ENCODE peak calls at places on chromosomes 13 and 19, in ten cellular contexts. U is activated B cell treated with CpG ODN at 0.5 μM for 24 hours, R is stomach, B is fibroblast of lung, T is nephron progenitor cell, S is AG09309, J is AG10803, V is breast epithelium, A is left ventricle myocardium inferior, Y is coronary artery. W is an unnamed sample.

GRCh38 chr19:45403781-45404556 is 900 bp downstream of the PPP1R13L start:
- DNase-seq in R (peak), B (no peak), U (peak), S (no peak), J (peak), Y (no peak), A (peak), T (peak), V (peak), W (peak)

GRCh38 chr13:110554227-110554836 is 7.2 kb downstream of the RAB20 start:
- DNase-seq in A (no peak), U (no peak), R (no peak), Y (no peak), B (no peak), T (no peak), S (no peak), J (no peak), V (no peak), W (no peak)

GRCh38 chr13:98664924-98665637 is 87.4 kb downstream of the SLC15A1 start:
- DNase-seq in S (no peak), U (no peak), T (no peak), V (no peak), Y (no peak), R (no peak), J (no peak), B (no peak), A (no peak), W (no peak)

GRCh38 chr19:39405261-39405912 is 1.3 kb upstream of the ZFP36 start:
- DNase-seq in A (no peak), T (no peak), Y (no peak), V (no peak), S (no peak), U (no peak), J (no peak), R (no peak), B (no peak), W (no peak)

GRCh38 chr19:14081797-14082674 is 3.5 kb downstream of the C19orf67 start:
- DNase-seq in A (peak), U (no peak), B (no peak), J (peak), Y (no peak), R (peak), S (no peak), V (peak), T (no peak), W (no peak)

GRCh38 chr13:47813683-47814082 is 187.4 kb downstream of the SUCLA2 start:
- DNase-seq in U (no peak), S (no peak), J (no peak), T (no peak), Y (no peak), R (no peak), B (no peak), A (no peak), V (no peak), W (no peak)

GRCh38 chr13:98813993-98814392 is 61.5 kb upstream of the SLC15A1 start:
- DNase-seq in U (no peak), Y (no peak), T (no peak), S (no peak), A (no peak), J (no peak), V (no peak), R (no peak), B (peak), W (no peak)

GRCh38 chr13:38872693-38873092 is 117.9 kb downstream of the STOML3 start:
- DNase-seq in J (peak), A (no peak), T (peak), V (no peak), B (peak), U (no peak), Y (no peak), R (no peak), S (no peak), W (peak)

GRCh38 chr19:10852098-10852800 is 4.0 kb downstream of the C19orf38 start:
- DNase-seq in S (peak), U (no peak), T (no peak), V (no peak), B (peak), Y (no peak), J (peak), R (no peak), A (no peak), W (no peak)

GRCh38 chr19:33201886-33202545 is 7.9 kb downstream of the LRP3 start:
- DNase-seq in V (no peak), S (no peak), U (no peak), A (no peak), T (no peak), B (no peak), R (no peak), J (no peak), Y (no peak), W (no peak)

GRCh38 chr19:38728752-38729541 is 15.3 kb downstream of the CAPN12 start:
- DNase-seq in B (no peak), T (no peak), Y (no peak), S (no peak), A (peak), R (no peak), J (no peak), U (no peak), V (no peak), W (no peak)

GRCh38 chr13:47277774-47278173 is 380.9 kb upstream of the HTR2A start:
- DNase-seq in S (no peak), V (no peak), R (no peak), A (no peak), J (peak), U (no peak), T (no peak), Y (no peak), B (peak), W (no peak)

GRCh38 chr13:35210234-35210633 is 266.3 kb downstream of the MAB21L1 start:
- DNase-seq in T (no peak), A (no peak), Y (no peak), B (peak), U (no peak), R (no peak), S (no peak), V (no peak), J (peak), W (no peak)

GRCh38 chr19:44401108-44401786 is at the start of gene ZNF285:
- DNase-seq in U (peak), A (peak), Y (peak), B (peak), R (peak), J (peak), S (peak), V (peak), T (peak), W (peak)

GRCh38 chr19:10219678-10220077 is 11.5 kb downstream of the S1PR2 start:
- DNase-seq in S (no peak), T (peak), B (peak), A (no peak), Y (no peak), J (peak), V (no peak), U (no peak), R (no peak), W (no peak)

GRCh38 chr19:9040131-9040530 is 29.9 kb upstream of the MUC16 start:
- DNase-seq in U (no peak), Y (no peak), V (no peak), J (no peak), S (no peak), B (no peak), R (no peak), A (no peak), T (no peak), W (no peak)

GRCh38 chr13:38866649-38867048 is 124.0 kb downstream of the STOML3 start:
- DNase-seq in J (no peak), V (no peak), Y (no peak), B (no peak), R (no peak), A (no peak), T (no peak), S (no peak), U (no peak), W (no peak)

GRCh38 chr13:107553838-107554237 is 661.5 kb downstream of the LIG4 start:
- DNase-seq in U (no peak), R (no peak), S (no peak), B (peak), V (no peak), A (no peak), J (peak), Y (no peak), T (no peak), W (no peak)

GRCh38 chr13:77056382-77056781 is 29.4 kb upstream of the FBXL3 start:
- DNase-seq in R (no peak), U (no peak), Y (no peak), B (no peak), J (no peak), A (no peak), T (no peak), S (no peak), V (no peak), W (no peak)

GRCh38 chr19:41426952-41427646 is at the start of gene B3GNT8:
- DNase-seq in J (peak), T (peak), V (peak), B (peak), U (no peak), Y (peak), S (no peak), R (peak), A (peak), W (peak)

GRCh38 chr13:26299168-26299788 is 45.3 kb downstream of the CDK8 start:
- DNase-seq in R (no peak), B (no peak), A (no peak), J (no peak), S (no peak), Y (no peak), U (no peak), V (no peak), T (no peak), W (no peak)

GRCh38 chr19:11978492-11979100 is 13.8 kb downstream of the ZNF763 start:
- DNase-seq in V (no peak), U (no peak), T (no peak), B (no peak), J (no peak), S (no peak), A (no peak), R (no peak), Y (no peak), W (no peak)

GRCh38 chr19:14073232-14073924 is 792 bp downstream of the MISP3 start:
- DNase-seq in U (peak), V (peak), A (peak), Y (no peak), R (peak), T (peak), S (peak), B (peak), J (peak), W (peak)

GRCh38 chr19:52138614-52139290 is 986 bp downstream of the ZNF616 start:
- DNase-seq in V (no peak), R (no peak), U (no peak), Y (no peak), J (no peak), S (no peak), T (peak), A (no peak), B (no peak), W (peak)

GRCh38 chr13:36353001-36353400 is 6.8 kb upstream of the SPART start:
- DNase-seq in A (no peak), J (peak), Y (no peak), B (no peak), V (no peak), U (no peak), S (no peak), R (no peak), T (no peak), W (no peak)

GRCh38 chr19:30365121-30365800 is 6.9 kb upstream of the ZNF536 start:
- DNase-seq in U (no peak), R (no peak), T (no peak), V (peak), Y (no peak), A (no peak), J (no peak), S (no peak), B (no peak), W (no peak)

GRCh38 chr13:61128850-61129645 is 286.6 kb downstream of the PCDH20 start:
- DNase-seq in J (no peak), R (no peak), S (no peak), B (no peak), V (no peak), Y (no peak), U (no peak), A (no peak), T (no peak), W (no peak)

GRCh38 chr13:72194531-72194930 is 327.5 kb upstream of the DACH1 start:
- DNase-seq in V (peak), A (no peak), Y (no peak), U (no peak), R (no peak), J (no peak), B (no peak), S (no peak), T (no peak), W (no peak)

GRCh38 chr13:72199640-72200039 is 332.6 kb upstream of the DACH1 start:
- DNase-seq in V (no peak), A (no peak), J (no peak), S (no peak), Y (no peak), U (no peak), T (no peak), R (no peak), B (no peak), W (no peak)

GRCh38 chr13:72195044-72195704 is 328.2 kb upstream of the DACH1 start:
- DNase-seq in S (no peak), Y (no peak), A (no peak), R (no peak), B (no peak), T (no peak), V (no peak), U (no peak), J (no peak), W (no peak)

GRCh38 chr13:72198967-72199601 is 332.1 kb upstream of the DACH1 start:
- DNase-seq in V (no peak), T (no peak), U (no peak), A (no peak), Y (no peak), J (no peak), B (no peak), S (no peak), R (no peak), W (no peak)

GRCh38 chr13:72198042-72198441 is 331.0 kb upstream of the DACH1 start:
- DNase-seq in B (no peak), T (no peak), J (no peak), U (no peak), Y (no peak), R (no peak), A (no peak), V (no peak), S (no peak), W (no peak)
- TF ChIP-seq CTCF in B (no peak), T (no peak), J (no peak), U (no peak), Y (no peak), R (no peak), A (no peak), V (no peak), S (no peak), W (no peak)

DNA sequence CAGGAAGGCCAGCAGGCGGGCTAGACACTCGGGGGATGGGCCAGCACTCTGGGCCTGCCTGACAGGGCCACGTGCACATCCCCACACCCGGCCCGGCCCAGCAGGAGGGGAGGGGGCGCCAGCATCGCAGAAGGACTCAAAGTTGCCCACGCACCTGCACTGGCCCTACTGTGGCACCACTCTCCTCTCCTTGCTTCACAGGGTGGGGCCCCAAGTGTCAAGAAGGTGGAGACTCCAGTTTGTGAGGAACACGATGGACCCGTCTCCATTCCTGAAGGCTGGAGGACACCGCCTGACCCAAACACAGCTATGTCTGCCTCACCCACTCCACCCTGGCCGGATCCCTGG is 4.5 kb upstream of the A1BG start:
- DNase-seq in A (no peak), R (no peak), S (no peak), Y (no peak), U (no peak), T (no peak), V (no peak), J (no peak), B (no peak), W (no peak)
- TF ChIP-seq CTCF in A (no peak), R (no peak), S (no peak), Y (no peak), U (no peak), T (no peak), V (no peak), J (no peak), B (no peak), W (no peak)

GRCh38 chr19:48915757-48916156 is 15.6 kb downstream of the NUCB1 start:
- DNase-seq in T (no peak), J (no peak), Y (no peak), V (no peak), S (no peak), B (no peak), U (no peak), A (no peak), R (no peak), W (no peak)
- TF ChIP-seq CTCF in T (no peak), J (no peak), Y (no peak), V (no peak), S (no peak), B (no peak), U (no peak), A (no peak), R (no peak), W (no peak)

GRCh38 chr19:55704494-55705245 is 29.6 kb downstream of the EPN1 start:
- DNase-seq in V (no peak), T (no peak), U (no peak), A (no peak), J (no peak), R (no peak), S (no peak), B (no peak), Y (no peak), W (no peak)
- TF ChIP-seq CTCF in V (no peak), T (no peak), U (no peak), A (no peak), J (no peak), R (no peak), S (no peak), B (no peak), Y (no peak), W (no peak)

GRCh38 chr13:75432045-75432444 is 49.9 kb downstream of the TBC1D4 start:
- DNase-seq in A (no peak), U (no peak), R (no peak), B (no peak), Y (no peak), S (no peak), V (no peak), T (no peak), J (peak), W (no peak)
- TF ChIP-seq CTCF in A (no peak), U (no peak), R (no peak), B (no peak), Y (no peak), S (no peak), V (no peak), T (no peak), J (no peak), W (no peak)

GRCh38 chr13:51435002-51435578 is 17.7 kb downstream of the INTS6 start:
- DNase-seq in U (no peak), R (no peak), A (no peak), T (no peak), B (peak), Y (no peak), V (no peak), S (no peak), J (peak), W (no peak)
- TF ChIP-seq CTCF in U (peak), R (no peak), A (peak), T (peak), B (peak), Y (peak), V (no peak), S (peak), J (peak), W (peak)